ENCODE peak calls at places on chromosome 14, in six cellular contexts. One of them, this sample, is unnamed.

GRCh38 chr14:20998674-20999366 is at the start of gene SLC39A2:
- DNase-seq in H1: peak; percentile 60
- DNase-seq in HepG2: no peak
- DNase-seq in prostate gland: peak; percentile 65
- DNase-seq in HCT116: peak; percentile 33
- DNase-seq in breast epithelium: peak; percentile 69
- DNase-seq in this sample: no peak

GRCh38 chr14:68157971-68158371 is 338.4 kb downstream of the RAD51B start:
- DNase-seq in HepG2: no peak
- DNase-seq in breast epithelium: no peak
- DNase-seq in HCT116: no peak
- DNase-seq in prostate gland: no peak
- DNase-seq in H1: no peak
- DNase-seq in this sample: no peak

GRCh38 chr14:100415226-100415625 is 92.1 kb downstream of the SLC25A47 start:
- DNase-seq in HCT116: no peak
- DNase-seq in HepG2: no peak
- DNase-seq in breast epithelium: no peak
- DNase-seq in H1: no peak
- DNase-seq in prostate gland: no peak
- DNase-seq in this sample: no peak

GRCh38 chr14:59123526-59123925 is 64.9 kb upstream of the DAAM1 start:
- DNase-seq in HepG2: no peak
- DNase-seq in breast epithelium: no peak
- DNase-seq in prostate gland: no peak
- DNase-seq in H1: no peak
- DNase-seq in HCT116: no peak
- DNase-seq in this sample: no peak

GRCh38 chr14:51821822-51822221 is 38.6 kb upstream of the GNG2 start:
- DNase-seq in HCT116: no peak
- DNase-seq in HepG2: no peak
- DNase-seq in breast epithelium: no peak
- DNase-seq in prostate gland: no peak
- DNase-seq in H1: no peak
- DNase-seq in this sample: no peak

GRCh38 chr14:102891556-102891955 is 30.9 kb upstream of the AMN start:
- DNase-seq in prostate gland: no peak
- DNase-seq in HCT116: no peak
- DNase-seq in H1: no peak
- DNase-seq in HepG2: no peak
- DNase-seq in breast epithelium: no peak
- DNase-seq in this sample: no peak

GRCh38 chr14:51865953-51866747 is 5.7 kb downstream of the GNG2 start:
- DNase-seq in HepG2: no peak
- DNase-seq in prostate gland: no peak
- DNase-seq in H1: no peak
- DNase-seq in HCT116: no peak
- DNase-seq in breast epithelium: no peak
- DNase-seq in this sample: no peak

GRCh38 chr14:85764809-85765208 is 234.9 kb downstream of the FLRT2 start:
- DNase-seq in HCT116: no peak
- DNase-seq in H1: no peak
- DNase-seq in breast epithelium: no peak
- DNase-seq in prostate gland: no peak
- DNase-seq in HepG2: no peak
- DNase-seq in this sample: no peak

GRCh38 chr14:61322011-61322798 is 826 bp downstream of the PRKCH start:
- DNase-seq in HCT116: no peak
- DNase-seq in HepG2: no peak
- DNase-seq in prostate gland: peak; percentile 78
- DNase-seq in breast epithelium: peak; percentile 81
- DNase-seq in H1: peak; percentile 63
- DNase-seq in this sample: no peak

GRCh38 chr14:61569783-61570182 is 125.5 kb upstream of the HIF1A start:
- DNase-seq in HCT116: no peak
- DNase-seq in breast epithelium: no peak
- DNase-seq in prostate gland: no peak
- DNase-seq in H1: no peak
- DNase-seq in HepG2: peak; percentile 60
- DNase-seq in this sample: no peak

GRCh38 chr14:34462132-34462893 is at the start of gene SPTSSA:
- DNase-seq in HepG2: peak; percentile 90
- DNase-seq in H1: peak; percentile 87
- DNase-seq in prostate gland: peak; percentile 92
- DNase-seq in breast epithelium: peak; percentile 87
- DNase-seq in HCT116: peak; percentile 63
- DNase-seq in this sample: peak; percentile 92

GRCh38 chr14:34465069-34465859 is 3.2 kb upstream of the SPTSSA start:
- DNase-seq in prostate gland: no peak
- DNase-seq in HepG2: peak; percentile 54
- DNase-seq in breast epithelium: no peak
- DNase-seq in HCT116: no peak
- DNase-seq in H1: no peak
- DNase-seq in this sample: no peak

GRCh38 chr14:34460841-34461240 is 1.2 kb downstream of the SPTSSA start:
- DNase-seq in HCT116: no peak
- DNase-seq in HepG2: peak; percentile 73
- DNase-seq in breast epithelium: no peak
- DNase-seq in H1: no peak
- DNase-seq in prostate gland: no peak
- DNase-seq in this sample: no peak

GRCh38 chr14:34461334-34462131 is 507 bp downstream of the SPTSSA start:
- DNase-seq in HCT116: peak; percentile 13
- DNase-seq in HepG2: peak; percentile 89
- DNase-seq in H1: no peak
- DNase-seq in breast epithelium: no peak
- DNase-seq in prostate gland: peak; percentile 43
- DNase-seq in this sample: peak; percentile 33

GRCh38 chr14:34463598-34463961 is 1.5 kb upstream of the SPTSSA start:
- DNase-seq in HepG2: no peak
- DNase-seq in H1: no peak
- DNase-seq in breast epithelium: no peak
- DNase-seq in HCT116: no peak
- DNase-seq in prostate gland: no peak
- DNase-seq in this sample: no peak
- TF ChIP-seq POLR2AphosphoS5 in HepG2: no peak
- TF ChIP-seq POLR2AphosphoS5 in H1: no peak
- TF ChIP-seq POLR2AphosphoS5 in breast epithelium: no peak
- TF ChIP-seq POLR2AphosphoS5 in HCT116: no peak
- TF ChIP-seq POLR2AphosphoS5 in prostate gland: no peak
- TF ChIP-seq POLR2AphosphoS5 in this sample: no peak

DNA sequence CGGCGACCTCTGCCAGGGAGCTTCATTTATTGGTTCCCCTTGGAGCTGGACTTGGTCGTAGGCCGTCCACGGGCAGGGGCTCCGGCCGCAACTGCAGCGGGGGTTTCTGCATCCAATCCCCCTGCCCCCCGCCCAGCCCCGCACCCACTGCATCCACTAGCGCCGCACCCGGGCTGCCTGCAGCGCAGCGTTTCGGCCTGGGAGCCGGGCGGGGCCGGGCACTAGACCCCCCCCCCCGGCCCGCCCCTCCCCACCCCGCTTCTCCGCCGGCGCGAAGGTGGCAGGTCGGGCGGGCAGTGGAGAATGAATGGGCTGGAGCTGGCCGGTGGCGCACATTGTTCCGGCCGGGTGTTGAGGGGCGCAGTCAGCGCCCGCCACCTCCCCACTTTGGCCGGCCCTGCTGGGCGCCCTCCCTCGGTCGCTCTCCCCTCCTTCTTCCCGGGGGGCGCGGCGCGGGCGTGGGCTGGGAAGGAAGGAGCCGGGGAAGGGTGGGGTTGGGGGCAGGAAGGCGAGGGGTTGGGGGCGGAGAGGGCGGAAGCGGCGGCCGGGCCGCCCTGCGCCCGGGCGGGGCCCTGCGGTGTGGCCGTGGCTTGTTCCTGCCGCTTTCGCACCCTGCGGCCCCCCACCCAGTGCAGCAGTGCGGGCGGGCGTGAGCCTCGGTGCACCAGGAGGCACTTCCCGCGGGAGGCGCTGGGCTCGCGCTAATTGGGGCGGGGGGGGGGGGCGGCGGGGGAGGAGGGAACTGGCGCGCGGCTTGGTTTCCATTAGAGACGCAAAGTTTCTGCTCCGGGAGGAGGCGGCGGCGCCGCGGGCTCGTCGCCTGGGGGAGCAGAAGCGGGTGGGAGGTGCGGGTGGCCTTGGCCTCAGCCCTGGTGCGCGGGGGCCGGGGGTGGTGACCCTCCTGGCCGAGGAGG is 829 bp downstream of the CALM1 start:
- DNase-seq in breast epithelium: peak; percentile 54
- DNase-seq in HCT116: no peak
- DNase-seq in H1: peak; percentile 65
- DNase-seq in prostate gland: no peak
- DNase-seq in HepG2: peak; percentile 34
- DNase-seq in this sample: peak; percentile 47
- TF ChIP-seq POLR2AphosphoS5 in breast epithelium: no peak
- TF ChIP-seq POLR2AphosphoS5 in HCT116: no peak
- TF ChIP-seq POLR2AphosphoS5 in H1: peak; percentile 43
- TF ChIP-seq POLR2AphosphoS5 in prostate gland: no peak
- TF ChIP-seq POLR2AphosphoS5 in HepG2: no peak
- TF ChIP-seq POLR2AphosphoS5 in this sample: no peak

GRCh38 chr14:104865069-104865630 is at the start of gene CEP170B:
- DNase-seq in H1: no peak
- DNase-seq in HCT116: no peak
- DNase-seq in HepG2: no peak
- DNase-seq in prostate gland: peak; percentile 39
- DNase-seq in breast epithelium: no peak
- DNase-seq in this sample: peak; percentile 71
- TF ChIP-seq POLR2AphosphoS5 in H1: no peak
- TF ChIP-seq POLR2AphosphoS5 in HCT116: no peak
- TF ChIP-seq POLR2AphosphoS5 in HepG2: no peak
- TF ChIP-seq POLR2AphosphoS5 in prostate gland: no peak
- TF ChIP-seq POLR2AphosphoS5 in breast epithelium: no peak
- TF ChIP-seq POLR2AphosphoS5 in this sample: no peak

GRCh38 chr14:72790887-72791566 is 102.9 kb downstream of the DPF3 start:
- DNase-seq in prostate gland: no peak
- DNase-seq in H1: no peak
- DNase-seq in breast epithelium: no peak
- DNase-seq in HCT116: no peak
- DNase-seq in HepG2: no peak
- DNase-seq in this sample: no peak
- TF ChIP-seq POLR2AphosphoS5 in prostate gland: no peak
- TF ChIP-seq POLR2AphosphoS5 in H1: no peak
- TF ChIP-seq POLR2AphosphoS5 in breast epithelium: no peak
- TF ChIP-seq POLR2AphosphoS5 in HCT116: no peak
- TF ChIP-seq POLR2AphosphoS5 in HepG2: no peak
- TF ChIP-seq POLR2AphosphoS5 in this sample: no peak

GRCh38 chr14:73468808-73469386 is 10.6 kb upstream of the NUMB start:
- DNase-seq in HepG2: no peak
- DNase-seq in breast epithelium: no peak
- DNase-seq in HCT116: no peak
- DNase-seq in H1: no peak
- DNase-seq in prostate gland: no peak
- DNase-seq in this sample: no peak

GRCh38 chr14:73471582-73472181 is 13.3 kb upstream of the NUMB start:
- DNase-seq in breast epithelium: no peak
- DNase-seq in prostate gland: no peak
- DNase-seq in HepG2: no peak
- DNase-seq in HCT116: no peak
- DNase-seq in H1: no peak
- DNase-seq in this sample: no peak

GRCh38 chr14:73476451-73476905 is 14.3 kb upstream of the RIOX1 start:
- DNase-seq in breast epithelium: no peak
- DNase-seq in HepG2: no peak
- DNase-seq in prostate gland: no peak
- DNase-seq in HCT116: no peak
- DNase-seq in H1: no peak
- DNase-seq in this sample: no peak

GRCh38 chr14:73474952-73475351 is 15.8 kb upstream of the RIOX1 start:
- DNase-seq in HepG2: no peak
- DNase-seq in H1: no peak
- DNase-seq in breast epithelium: no peak
- DNase-seq in HCT116: no peak
- DNase-seq in prostate gland: no peak
- DNase-seq in this sample: no peak

GRCh38 chr14:73472182-73473114 is 14.1 kb upstream of the NUMB start:
- DNase-seq in breast epithelium: no peak
- DNase-seq in HepG2: peak; percentile 64
- DNase-seq in HCT116: peak; percentile 60
- DNase-seq in H1: no peak
- DNase-seq in prostate gland: peak; percentile 23
- DNase-seq in this sample: no peak
- TF ChIP-seq POLR2AphosphoS5 in breast epithelium: no peak
- TF ChIP-seq POLR2AphosphoS5 in HepG2: no peak
- TF ChIP-seq POLR2AphosphoS5 in HCT116: no peak
- TF ChIP-seq POLR2AphosphoS5 in H1: no peak
- TF ChIP-seq POLR2AphosphoS5 in prostate gland: peak; percentile 42
- TF ChIP-seq POLR2AphosphoS5 in this sample: no peak

DNA sequence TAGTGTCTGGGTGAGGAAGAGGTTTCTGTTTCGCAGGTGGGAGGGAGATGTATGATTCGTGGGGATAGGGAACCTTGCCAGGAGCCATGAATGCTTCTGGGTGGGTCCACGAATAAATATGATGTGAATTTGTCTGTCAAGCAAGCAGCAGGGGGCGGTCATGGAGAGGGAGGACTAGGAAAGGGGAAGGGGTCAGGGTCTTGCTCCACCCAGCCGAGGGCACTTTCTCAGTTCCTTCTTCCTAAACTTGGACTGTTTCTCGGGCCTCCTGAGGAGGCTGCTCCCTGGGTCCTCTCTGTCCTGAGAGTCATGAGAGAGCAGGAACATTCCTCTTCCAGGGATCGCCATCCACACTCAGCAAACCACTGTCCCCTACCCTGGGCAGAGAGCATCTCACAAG is 72.4 kb downstream of the LGMN start:
- DNase-seq in prostate gland: no peak
- DNase-seq in HCT116: no peak
- DNase-seq in H1: no peak
- DNase-seq in HepG2: no peak
- DNase-seq in breast epithelium: no peak
- DNase-seq in this sample: no peak
- TF ChIP-seq POLR2AphosphoS5 in prostate gland: no peak
- TF ChIP-seq POLR2AphosphoS5 in HCT116: no peak
- TF ChIP-seq POLR2AphosphoS5 in H1: no peak
- TF ChIP-seq POLR2AphosphoS5 in HepG2: no peak
- TF ChIP-seq POLR2AphosphoS5 in breast epithelium: no peak
- TF ChIP-seq POLR2AphosphoS5 in this sample: no peak

DNA sequence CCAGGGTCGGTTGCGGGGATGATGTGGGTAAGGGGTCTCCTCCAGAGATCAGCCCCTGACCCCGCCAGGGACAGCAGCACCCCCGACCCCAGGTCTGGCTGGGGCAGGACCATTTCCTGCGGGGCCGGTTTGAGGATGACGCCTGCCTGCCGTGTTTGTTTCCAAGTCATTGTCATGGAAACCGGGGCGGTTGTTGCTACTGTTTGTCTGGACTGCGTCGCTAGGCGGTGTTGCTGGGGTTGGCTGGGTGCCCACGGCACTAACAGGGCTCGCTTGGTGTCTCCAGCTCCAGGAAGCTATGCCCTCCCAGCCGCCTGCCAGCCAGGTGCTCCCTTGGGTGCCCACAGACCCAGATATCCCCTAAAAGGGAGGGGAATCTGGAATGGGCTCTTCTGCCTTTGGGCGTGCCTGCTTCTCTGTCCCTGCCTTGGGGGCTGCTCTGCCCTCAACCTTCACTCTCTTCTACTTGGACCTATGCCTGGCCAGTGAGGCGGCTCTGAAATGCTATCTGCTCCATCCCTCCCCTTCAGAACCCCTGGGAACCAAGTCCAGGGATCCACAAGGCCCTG is 4.7 kb upstream of the CRIP1 start:
- DNase-seq in breast epithelium: peak; percentile 98
- DNase-seq in prostate gland: peak; percentile 89
- DNase-seq in HepG2: peak; percentile 93
- DNase-seq in H1: peak; percentile 81
- DNase-seq in HCT116: peak; percentile 95
- DNase-seq in this sample: peak; percentile 97
- TF ChIP-seq POLR2AphosphoS5 in breast epithelium: peak; percentile 81
- TF ChIP-seq POLR2AphosphoS5 in prostate gland: peak; percentile 56
- TF ChIP-seq POLR2AphosphoS5 in HepG2: no peak
- TF ChIP-seq POLR2AphosphoS5 in H1: no peak
- TF ChIP-seq POLR2AphosphoS5 in HCT116: peak; percentile 46
- TF ChIP-seq POLR2AphosphoS5 in this sample: no peak